ENCODE peak calls at places on chromosomes 16 and 17, in four cellular contexts. F, O, W and G are unnamed samples. For H3K4me1 and H3K36me3, the result is how much of the 10 kb centered on the place peaks cover.

GRCh38 chr17:79188048-79188447 is 113.4 kb downstream of the ENGASE start:
- DNase-seq in F (no peak), O (no peak), W (peak), G (peak)

GRCh38 chr16:78127130-78127529 is 27.7 kb downstream of the WWOX start:
- DNase-seq in W (no peak), F (no peak), O (no peak), G (no peak)

GRCh38 chr17:10197721-10198508 is 491 bp downstream of the GAS7 start:
- DNase-seq in F (no peak), O (no peak), W (no peak), G (no peak)

GRCh38 chr17:67076290-67076689 is 31.9 kb downstream of the CACNG1 start:
- DNase-seq in F (no peak), W (peak), O (no peak), G (no peak)

GRCh38 chr17:81228420-81228819 is 5.7 kb upstream of the CEP131 start:
- DNase-seq in W (no peak), O (no peak), F (no peak), G (no peak)

GRCh38 chr16:4987580-4988374 is 29.6 kb downstream of the SEC14L5 start:
- DNase-seq in F (no peak), W (peak), O (no peak), G (no peak)

GRCh38 chr17:48612854-48613691 is 2.0 kb downstream of the HOXB8 start:
- DNase-seq in O (peak), F (no peak), W (peak), G (peak)

GRCh38 chr17:70288540-70289290 is 119.4 kb downstream of the KCNJ2 start:
- DNase-seq in F (no peak), W (no peak), O (no peak), G (no peak)

GRCh38 chr17:622356-622755 is 92.3 kb downstream of the VPS53 start:
- DNase-seq in F (no peak), W (no peak), O (no peak), G (no peak)

GRCh38 chr16:55760665-55761035 is 72.2 kb downstream of the CES1 start:
- DNase-seq in O (no peak), W (no peak), F (no peak), G (no peak)

GRCh38 chr17:8079291-8080207 is 8.0 kb downstream of the ALOX12B start:
- DNase-seq in F (peak), W (peak), O (peak), G (peak)

GRCh38 chr16:70726869-70727494 is 41.1 kb upstream of the MTSS2 start:
- DNase-seq in W (no peak), O (no peak), F (no peak), G (no peak)

GRCh38 chr16:1812732-1813163 is 13.9 kb downstream of the HAGH start:
- DNase-seq in W (peak), F (peak), O (no peak), G (peak)

GRCh38 chr17:47224971-47225370 is 15.8 kb downstream of the MYL4 start:
- DNase-seq in W (no peak), F (no peak), O (no peak), G (no peak)
- H3K4me1 ChIP-seq in W (under half), F (under half), O (under half), G (under half)

DNA sequence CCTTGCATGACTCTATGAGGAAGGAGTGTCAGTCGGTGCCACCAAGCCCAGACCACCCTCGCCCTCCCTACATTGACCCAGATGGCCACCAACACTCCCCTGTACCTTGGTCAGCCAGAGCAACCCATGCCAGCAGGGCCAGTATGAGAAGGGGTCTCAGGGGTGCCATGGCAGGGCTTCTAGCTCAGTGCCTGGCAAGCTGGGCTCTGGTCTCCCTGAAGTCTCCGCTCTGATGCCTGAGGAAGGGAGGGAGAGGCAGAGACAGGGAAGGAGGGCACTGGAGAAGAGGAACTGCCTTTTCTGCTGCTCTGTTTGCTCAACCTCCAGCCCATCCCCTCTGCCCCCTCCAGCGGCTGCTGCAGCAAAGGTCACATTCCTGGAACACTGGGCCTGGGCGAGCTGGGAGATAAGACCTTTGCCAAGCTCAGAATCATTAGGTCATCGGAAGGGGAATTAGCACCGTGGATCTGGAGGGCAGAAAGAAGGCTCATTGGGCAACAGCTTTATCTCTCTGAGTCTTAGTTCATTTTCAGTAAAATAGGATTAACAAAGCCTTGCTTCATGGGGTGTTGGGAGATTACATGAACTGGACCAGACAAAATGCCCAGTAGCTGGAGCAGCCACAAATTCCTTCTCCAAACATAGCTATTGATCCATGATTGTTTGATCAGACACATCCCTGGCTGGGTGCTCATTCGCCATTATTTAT is at the start of gene VTN:
- DNase-seq in O (no peak), W (peak), F (peak), G (no peak)
- H3K4me3 ChIP-seq in O (peak), W (peak), F (peak), G (peak)

GRCh38 chr16:19309178-19309577 is 23.6 kb downstream of the CLEC19A start:
- DNase-seq in W (no peak), O (no peak), F (no peak), G (no peak)
- H3K36me3 ChIP-seq in W (under half), O (under half), F (under half), G (under half)

GRCh38 chr17:41773190-41773588 is 13.3 kb downstream of the JUP start:
- DNase-seq in O (no peak), W (peak), F (peak), G (no peak)

GRCh38 chr17:41771389-41772206 is 14.9 kb downstream of the JUP start:
- DNase-seq in F (no peak), W (no peak), O (no peak), G (no peak)

GRCh38 chr17:41772218-41772585 is 14.3 kb downstream of the JUP start:
- DNase-seq in F (peak), O (no peak), W (peak), G (no peak)

GRCh38 chr17:41773731-41774193 is 12.7 kb downstream of the JUP start:
- DNase-seq in O (no peak), F (no peak), W (no peak), G (no peak)

DNA sequence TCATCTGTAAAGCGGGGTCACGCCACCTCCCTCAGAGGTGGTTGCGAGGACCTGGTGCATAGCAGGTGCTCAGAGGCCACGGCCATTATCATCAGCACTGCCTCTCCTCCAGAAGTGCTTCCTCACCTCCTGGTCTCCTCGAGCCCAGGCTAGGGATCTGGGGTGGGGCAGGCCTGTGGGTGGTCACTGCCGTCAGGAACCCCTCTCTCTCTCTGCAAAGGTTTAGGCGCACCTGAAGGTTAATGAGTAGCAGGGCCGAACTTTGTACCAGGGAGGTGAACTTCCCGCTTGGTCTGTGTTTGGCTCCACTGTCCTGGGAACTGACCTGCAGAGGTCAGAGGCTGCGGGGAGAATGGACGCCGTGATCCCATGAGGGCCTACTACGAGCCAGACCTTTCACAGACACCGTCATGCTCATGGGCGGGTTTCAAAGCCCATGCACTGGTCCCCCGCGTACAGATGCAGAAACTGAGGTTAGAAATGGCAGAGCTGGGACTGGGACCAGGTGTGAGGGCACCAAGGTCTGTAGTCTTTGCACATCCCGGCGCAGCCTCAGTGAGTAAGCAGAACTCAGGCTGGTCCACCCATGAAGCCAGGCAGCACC is 13.8 kb downstream of the JUP start:
- DNase-seq in W (peak), F (no peak), O (no peak), G (no peak)
- H3K4me1 ChIP-seq in W (half or more), F (half or more), O (under half), G (under half)

GRCh38 chr16:68612996-68613395 is 32.1 kb upstream of the CDH3 start:
- DNase-seq in F (no peak), O (no peak), W (no peak), G (no peak)

GRCh38 chr16:68608330-68608729 is 36.8 kb upstream of the CDH3 start:
- DNase-seq in W (no peak), F (no peak), O (no peak), G (no peak)

GRCh38 chr16:68605746-68606145 is 39.4 kb upstream of the CDH3 start:
- DNase-seq in W (no peak), F (no peak), O (no peak), G (no peak)

DNA sequence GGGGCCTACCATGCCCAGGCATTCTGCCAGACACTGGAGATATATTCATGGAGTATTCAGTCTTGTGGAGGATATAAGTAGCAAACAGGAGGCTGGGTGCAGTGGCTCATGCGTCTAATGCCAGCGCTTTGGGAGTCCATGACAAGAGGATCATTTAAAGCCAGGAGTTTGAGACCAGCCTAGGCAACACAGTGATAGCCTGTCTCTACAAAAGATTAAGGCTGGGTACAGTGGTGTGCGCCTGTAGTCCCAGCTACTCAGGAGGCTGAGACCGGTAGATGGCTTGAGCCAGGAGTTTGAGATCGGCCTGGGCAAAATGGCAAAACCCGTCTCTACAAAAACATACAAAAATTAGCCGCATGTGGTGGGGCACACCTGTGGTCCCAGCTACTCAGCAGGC is 37.7 kb upstream of the CDH3 start:
- DNase-seq in W (no peak), O (no peak), F (no peak), G (no peak)
- H3K4me3 ChIP-seq in W (no peak), O (no peak), F (no peak), G (no peak)

GRCh38 chr17:73342549-73343167 is 30.9 kb upstream of the CDC42EP4 start:
- DNase-seq in F (no peak), W (no peak), O (no peak), G (peak)

GRCh38 chr17:73343739-73344454 is 32.1 kb upstream of the CDC42EP4 start:
- DNase-seq in W (no peak), O (no peak), F (no peak), G (no peak)

GRCh38 chr17:73342057-73342522 is 30.3 kb upstream of the CDC42EP4 start:
- DNase-seq in O (no peak), W (no peak), F (peak), G (peak)

GRCh38 chr17:73341350-73342056 is 29.7 kb upstream of the CDC42EP4 start:
- DNase-seq in F (no peak), O (no peak), W (no peak), G (no peak)

GRCh38 chr17:73343168-73343634 is 31.4 kb upstream of the CDC42EP4 start:
- DNase-seq in W (no peak), F (no peak), O (no peak), G (peak)
- H3K36me3 ChIP-seq in W (under half), F (under half), O (under half), G (under half)